ENCODE peak calls at places on chromosome 22, in five cellular contexts. Q, D, Z, E and N are unnamed samples.

GRCh38 chr22:44172370-44173108 is 8.2 kb upstream of the PARVG start:
- DNase-seq in Q (peak), D (no peak), Z (peak), E (no peak), N (no peak)

GRCh38 chr22:48981671-48982070 is 846.0 kb downstream of the BRD1 start:
- DNase-seq in Q (no peak), D (no peak), Z (no peak), E (no peak), N (no peak)

GRCh38 chr22:29647954-29648737 is 44.7 kb downstream of the NF2 start:
- DNase-seq in Q (peak), D (no peak), Z (no peak), E (no peak), N (no peak)

GRCh38 chr22:39287076-39287743 is 32.2 kb downstream of the RPL3 start:
- DNase-seq in Q (no peak), D (no peak), Z (no peak), E (no peak), N (no peak)

GRCh38 chr22:36773935-36774334 is 2.0 kb downstream of the IFT27 start:
- DNase-seq in Q (no peak), D (no peak), Z (no peak), E (no peak), N (no peak)

GRCh38 chr22:20569059-20570058 is 61.9 kb downstream of the MED15 start:
- DNase-seq in Q (peak), D (peak), Z (no peak), E (peak), N (peak)

GRCh38 chr22:32695451-32695891 is 106.0 kb upstream of the TIMP3 start:
- DNase-seq in Q (no peak), D (no peak), Z (no peak), E (no peak), N (no peak)

GRCh38 chr22:19845369-19845722 is 9.3 kb downstream of the GNB1L start:
- DNase-seq in Q (no peak), D (no peak), Z (no peak), E (no peak), N (no peak)

GRCh38 chr22:19687561-19688300 is 26.6 kb upstream of the SEPTIN5 start:
- DNase-seq in Q (no peak), D (no peak), Z (no peak), E (no peak), N (no peak)

GRCh38 chr22:50729391-50730012 is 8.5 kb upstream of the ACR start:
- DNase-seq in Q (no peak), D (no peak), Z (no peak), E (no peak), N (no peak)

GRCh38 chr22:32700186-32700882 is 101.2 kb upstream of the TIMP3 start:
- DNase-seq in Q (no peak), D (no peak), Z (no peak), E (no peak), N (no peak)

GRCh38 chr22:45082795-45083194 is 73.0 kb upstream of the PHF21B start:
- DNase-seq in Q (no peak), D (no peak), Z (no peak), E (no peak), N (no peak)

GRCh38 chr22:48088926-48089536 is 1326.6 kb downstream of the TBC1D22A start:
- DNase-seq in Q (no peak), D (no peak), Z (no peak), E (no peak), N (no peak)

GRCh38 chr22:38141574-38141973 is 31.1 kb upstream of the BAIAP2L2 start:
- DNase-seq in Q (no peak), D (no peak), Z (no peak), E (no peak), N (no peak)

GRCh38 chr22:49524362-49524761 is 303.3 kb downstream of the BRD1 start:
- DNase-seq in Q (no peak), D (no peak), Z (no peak), E (no peak), N (no peak)

GRCh38 chr22:37186228-37186996 is 1.6 kb downstream of the C1QTNF6 start:
- DNase-seq in Q (no peak), D (no peak), Z (no peak), E (peak), N (peak)

GRCh38 chr22:20486229-20486628 is 9.4 kb downstream of the KLHL22 start:
- DNase-seq in Q (no peak), D (no peak), Z (no peak), E (no peak), N (no peak)

GRCh38 chr22:44402196-44403111 is 89.7 kb upstream of the SHISAL1 start:
- DNase-seq in Q (no peak), D (no peak), Z (no peak), E (no peak), N (no peak)

GRCh38 chr22:30158277-30158676 is 78.0 kb downstream of the HORMAD2 start:
- DNase-seq in Q (no peak), D (no peak), Z (no peak), E (no peak), N (no peak)

GRCh38 chr22:32723632-32724031 is 77.9 kb upstream of the TIMP3 start:
- DNase-seq in Q (peak), D (peak), Z (no peak), E (peak), N (no peak)

GRCh38 chr22:46057206-46057605 is 80.2 kb upstream of the WNT7B start:
- DNase-seq in Q (no peak), D (no peak), Z (no peak), E (no peak), N (no peak)

GRCh38 chr22:24521791-24522245 is 26.7 kb downstream of the UPB1 start:
- DNase-seq in Q (peak), D (no peak), Z (peak), E (no peak), N (peak)

GRCh38 chr22:46737976-46738641 is at the start of gene CERK:
- DNase-seq in Q (peak), D (peak), Z (peak), E (peak), N (peak)